ENCODE peak calls at places on chromosome 16, in nine cellular contexts. O is neural progenitor cell; Y is adipocyte; P is cortex of kidney; T is H4; G is CD4-positive, alpha-beta T cell; L is NAMALWA; Q is HEK293T; U is AG08395. M is an unnamed sample.

GRCh38 chr16:85313541-85314208 is 201.4 kb upstream of the CIBAR2 start:
- DNase-seq in O (no peak), Q (no peak), T (no peak), P (no peak), U (peak; percentile 48), L (no peak), Y (peak; percentile 28), G (no peak), M (no peak)

GRCh38 chr16:1014771-1015495 is 33.4 kb downstream of the SOX8 start:
- DNase-seq in L (no peak), Q (no peak), G (no peak), O (peak; percentile 67), P (no peak), U (no peak), T (no peak), Y (no peak), M (peak; percentile 80)

GRCh38 chr16:85579199-85579598 is 33.9 kb upstream of the GSE1 start:
- DNase-seq in Y (no peak), U (no peak), P (no peak), T (no peak), O (peak; percentile 95), G (no peak), L (no peak), Q (no peak), M (no peak)

GRCh38 chr16:89054261-89054661 is 39.4 kb upstream of the ACSF3 start:
- DNase-seq in T (no peak), G (no peak), P (no peak), Q (no peak), U (no peak), L (no peak), Y (no peak), O (peak; percentile 35), M (no peak)

GRCh38 chr16:8096211-8096610 is 494.1 kb downstream of the TMEM114 start:
- DNase-seq in Q (no peak), U (no peak), P (no peak), O (no peak), G (no peak), L (no peak), T (no peak), Y (no peak), M (no peak)

GRCh38 chr16:87951550-87952538 is 610 bp downstream of the BANP start:
- DNase-seq in U (no peak), T (no peak), G (peak; percentile 21), Y (no peak), O (no peak), Q (peak; percentile 25), L (peak; percentile 55), P (no peak), M (no peak)

GRCh38 chr16:22948058-22948602 is 134.2 kb downstream of the HS3ST2 start:
- DNase-seq in T (no peak), O (no peak), U (peak; percentile 11), L (no peak), Q (no peak), G (no peak), Y (peak; percentile 7), P (no peak), M (no peak)

GRCh38 chr16:20243731-20244281 is 83.5 kb downstream of the GP2 start:
- DNase-seq in P (no peak), O (no peak), L (no peak), T (no peak), Y (no peak), Q (no peak), G (no peak), U (no peak), M (peak; percentile 57)

GRCh38 chr16:46731691-46732555 is 16.2 kb downstream of the MYLK3 start:
- DNase-seq in Y (no peak), O (no peak), Q (no peak), U (no peak), T (no peak), L (no peak), P (no peak), G (no peak), M (peak; percentile 52)

GRCh38 chr16:49836218-49836617 is 19.7 kb downstream of the ZNF423 start:
- DNase-seq in Q (no peak), Y (no peak), T (no peak), P (no peak), U (no peak), L (no peak), O (no peak), G (no peak), M (no peak)

GRCh38 chr16:83675136-83675535 is 132.6 kb upstream of the HSBP1 start:
- DNase-seq in T (no peak), G (no peak), O (peak; percentile 79), Y (no peak), P (no peak), L (no peak), Q (no peak), U (no peak), M (no peak)

GRCh38 chr16:13643412-13643811 is 276.5 kb upstream of the ERCC4 start:
- DNase-seq in L (no peak), G (no peak), T (no peak), U (no peak), P (no peak), O (no peak), Y (no peak), Q (no peak), M (no peak)

GRCh38 chr16:67170168-67170947 is at the start of gene NOL3:
- DNase-seq in U (peak; percentile 83), Y (peak; percentile 93), L (no peak), O (peak; percentile 87), T (peak; percentile 81), Q (peak; percentile 62), G (no peak), P (no peak), M (peak; percentile 96)

GRCh38 chr16:35305476-35305875 is 1846.1 kb downstream of the TP53TG3F start:
- DNase-seq in O (no peak), U (no peak), P (no peak), Y (no peak), T (no peak), G (no peak), Q (no peak), L (no peak), M (no peak)

GRCh38 chr16:4377573-4378146 is 6.0 kb downstream of the VASN start:
- DNase-seq in Y (peak; percentile 46), L (no peak), O (peak; percentile 40), G (no peak), U (no peak), P (no peak), Q (no peak), T (no peak), M (peak; percentile 71)

GRCh38 chr16:67661101-67661661 is 421 bp downstream of the PARD6A start:
- DNase-seq in L (no peak), O (peak; percentile 90), T (no peak), G (no peak), Q (no peak), Y (peak; percentile 31), U (no peak), P (no peak), M (peak; percentile 86)

GRCh38 chr16:88694221-88695087 is 8.1 kb upstream of the SNAI3 start:
- DNase-seq in T (no peak), Y (no peak), U (no peak), O (no peak), L (no peak), Q (no peak), P (no peak), G (no peak), M (no peak)

GRCh38 chr16:87207509-87207908 is 109.7 kb downstream of the C16orf95 start:
- DNase-seq in U (peak; percentile 71), T (peak; percentile 60), Y (peak; percentile 90), O (no peak), G (no peak), Q (no peak), P (no peak), L (no peak), M (no peak)

GRCh38 chr16:30888856-30889499 is 4.9 kb downstream of the BCL7C start:
- DNase-seq in U (no peak), L (no peak), P (no peak), Y (no peak), O (no peak), G (no peak), Q (no peak), T (no peak), M (no peak)

GRCh38 chr16:86894168-86894567 is 315.8 kb downstream of the FOXL1 start:
- DNase-seq in G (no peak), P (no peak), Y (no peak), Q (no peak), T (no peak), O (no peak), U (no peak), L (no peak), M (no peak)

GRCh38 chr16:78742501-78743283 is 643.2 kb downstream of the WWOX start:
- DNase-seq in T (peak; percentile 94), Y (no peak), U (no peak), P (no peak), Q (peak; percentile 43), G (peak; percentile 72), L (no peak), O (no peak), M (no peak)

GRCh38 chr16:648786-649589 is at the start of gene WDR90:
- DNase-seq in Y (peak; percentile 97), P (no peak), U (peak; percentile 98), T (peak; percentile 82), Q (peak; percentile 92), G (peak; percentile 86), L (peak; percentile 94), O (peak; percentile 96), M (peak; percentile 95)

GRCh38 chr16:49867234-49867633 is 11.3 kb upstream of the ZNF423 start:
- DNase-seq in L (no peak), O (no peak), P (no peak), Q (no peak), G (no peak), T (no peak), Y (no peak), U (no peak), M (no peak)

GRCh38 chr16:85379041-85380001 is 233.8 kb upstream of the GSE1 start:
- DNase-seq in P (no peak), L (no peak), G (no peak), U (no peak), Y (no peak), T (no peak), O (no peak), Q (no peak), M (no peak)

GRCh38 chr16:9033125-9033830 is 58.2 kb upstream of the HAPSTR1 start:
- DNase-seq in Q (peak; percentile 64), G (no peak), Y (peak; percentile 81), O (peak; percentile 86), U (peak; percentile 74), P (no peak), L (peak; percentile 24), T (peak; percentile 66), M (peak; percentile 71)

GRCh38 chr16:12158428-12158827 is 181.9 kb downstream of the SNX29 start:
- DNase-seq in Q (no peak), U (peak; percentile 85), G (no peak), O (no peak), L (no peak), T (peak; percentile 33), P (no peak), Y (peak; percentile 64), M (no peak)

GRCh38 chr16:85428899-85429775 is 184.0 kb upstream of the GSE1 start:
- DNase-seq in Y (no peak), T (no peak), O (no peak), L (no peak), G (peak; percentile 1), P (no peak), Q (no peak), U (no peak), M (no peak)

GRCh38 chr16:75244844-75245758 is 6.3 kb downstream of the BCAR1 start:
- DNase-seq in Y (peak; percentile 95), O (peak; percentile 57), U (peak; percentile 90), T (peak; percentile 96), Q (no peak), G (no peak), P (no peak), L (no peak), M (peak; percentile 100)

GRCh38 chr16:72878301-72879269 is 169.3 kb downstream of the ZFHX3 start:
- DNase-seq in O (no peak), L (no peak), T (peak; percentile 14), G (no peak), U (peak; percentile 77), Y (peak; percentile 21), P (no peak), Q (no peak), M (peak; percentile 84)

GRCh38 chr16:67260426-67261063 is 11.8 kb downstream of the SLC9A5 start:
- DNase-seq in G (no peak), T (peak; percentile 61), U (peak; percentile 63), L (peak; percentile 76), P (no peak), Q (peak; percentile 43), Y (peak; percentile 80), O (peak; percentile 64), M (peak; percentile 76)

M was measured in islet precursor cell.